ENCODE peak calls at places on chromosomes 6 and 20, in nine cellular contexts. Q is type B pancreatic cell; H is stimulated activated CD4-positive, alpha-beta T cell treated with anti-CD3 and anti-CD28 coated beads, Interleukin-1b, Interleukin-23, amount 100 ng/mL, for 24 hours; L is GM03348; T is OCI-M1; Z is hippocampal formation; S is smooth muscle cell of the brain vasculature; E is RCC 7860; C is mesenchymal stem cell. W is an unnamed sample.
A peak's percentile ranks its signal among the peaks of the same experiment; 100 is the strongest.

GRCh38 chr6:11263185-11263817 is 30.8 kb upstream of the NEDD9 start:
- DNase-seq in Q (peak; percentile 43), E (peak; percentile 91), C (peak; percentile 88), Z (no peak), S (peak; percentile 31), T (peak; percentile 62), L (peak; percentile 71), H (no peak), W (peak; percentile 13)

GRCh38 chr6:56292505-56293181 is 45.3 kb upstream of the COL21A1 start:
- DNase-seq in Z (peak; percentile 55), L (peak; percentile 70), C (peak; percentile 75), Q (no peak), H (no peak), S (peak; percentile 63), T (peak; percentile 70), E (peak; percentile 60), W (peak; percentile 40)

GRCh38 chr20:37781626-37782025 is 87.8 kb downstream of the CTNNBL1 start:
- DNase-seq in Q (no peak), E (no peak), H (no peak), T (no peak), C (peak; percentile 10), S (no peak), Z (no peak), L (no peak), W (no peak)

GRCh38 chr20:14677455-14677854 is 340.0 kb upstream of the FLRT3 start:
- DNase-seq in Q (no peak), T (no peak), H (no peak), Z (no peak), C (no peak), S (no peak), E (no peak), L (no peak), W (no peak)

GRCh38 chr6:125791151-125791819 is 525 bp downstream of the NCOA7 start:
- DNase-seq in H (peak; percentile 8), S (no peak), C (peak; percentile 56), L (peak; percentile 49), E (peak; percentile 42), Z (peak; percentile 83), T (peak; percentile 81), Q (no peak), W (peak; percentile 63)

GRCh38 chr20:63701051-63701328 is 4.5 kb downstream of the TNFRSF6B start:
- DNase-seq in Z (no peak), E (no peak), C (no peak), L (no peak), S (no peak), T (no peak), Q (no peak), H (no peak), W (no peak)

GRCh38 chr6:136859430-136859829 is 37.0 kb downstream of the PEX7 start:
- DNase-seq in E (no peak), L (no peak), H (no peak), T (peak; percentile 28), C (no peak), Z (no peak), Q (no peak), S (no peak), W (no peak)

GRCh38 chr6:139996253-139996834 is 621.9 kb upstream of the CITED2 start:
- DNase-seq in L (no peak), C (no peak), Q (no peak), Z (no peak), S (no peak), E (peak; percentile 81), H (no peak), T (peak; percentile 56), W (peak; percentile 49)

GRCh38 chr6:107536183-107536582 is 46.3 kb downstream of the SOBP start:
- DNase-seq in S (no peak), H (no peak), E (no peak), Z (no peak), L (no peak), T (no peak), Q (no peak), C (no peak), W (peak; percentile 32)

GRCh38 chr6:87697581-87698552 is 4.2 kb downstream of the AKIRIN2 start:
- DNase-seq in E (no peak), C (peak; percentile 77), T (peak; percentile 29), Z (peak; percentile 70), Q (no peak), S (peak; percentile 70), H (no peak), L (peak; percentile 61), W (peak; percentile 20)

GRCh38 chr6:166757226-166758135 is 130.4 kb upstream of the RPS6KA2 start:
- DNase-seq in H (no peak), T (no peak), E (no peak), Z (no peak), L (peak; percentile 56), S (peak; percentile 36), C (peak; percentile 29), Q (no peak), W (peak; percentile 32)

GRCh38 chr6:36210157-36210556 is 13.6 kb downstream of the BRPF3 start:
- DNase-seq in Z (no peak), T (no peak), C (no peak), H (no peak), L (no peak), S (no peak), E (no peak), Q (no peak), W (no peak)

GRCh38 chr20:32674362-32674789 is 635 bp upstream of the C20orf203 start:
- DNase-seq in S (no peak), Q (no peak), H (peak; percentile 56), L (peak; percentile 82), C (peak; percentile 47), Z (no peak), T (peak; percentile 85), E (peak; percentile 51), W (peak; percentile 79)

GRCh38 chr6:170448745-170449144 is 104.4 kb downstream of the PSMB1 start:
- DNase-seq in C (no peak), T (no peak), H (no peak), Z (no peak), Q (no peak), S (no peak), L (no peak), E (no peak), W (no peak)

GRCh38 chr6:51868591-51869355 is 218.6 kb downstream of the PKHD1 start:
- DNase-seq in H (no peak), S (no peak), C (no peak), L (no peak), T (no peak), Q (no peak), Z (no peak), E (no peak), W (no peak)

GRCh38 chr6:71321344-71321743 is 32.7 kb downstream of the OGFRL1 start:
- DNase-seq in L (no peak), Q (no peak), E (no peak), H (no peak), S (no peak), T (no peak), Z (no peak), C (no peak), W (no peak)

GRCh38 chr6:46378882-46379405 is 112.3 kb downstream of the RCAN2 start:
- DNase-seq in C (no peak), Q (no peak), Z (peak; percentile 79), S (no peak), L (no peak), H (no peak), T (no peak), E (no peak), W (no peak)

GRCh38 chr6:79463721-79464120 is 73.5 kb downstream of the LCA5 start:
- DNase-seq in Z (no peak), T (no peak), H (no peak), C (no peak), L (no peak), Q (no peak), S (no peak), E (no peak), W (no peak)

GRCh38 chr6:157822221-157823000 is 635 bp upstream of the SNX9 start:
- DNase-seq in E (no peak), T (no peak), Z (peak; percentile 56), L (no peak), C (peak; percentile 39), Q (no peak), S (no peak), H (no peak), W (peak; percentile 25)